ENCODE peak calls at places on chromosome 12, in five cellular contexts. C, U, E, K and V are unnamed samples.

GRCh38 chr12:95877622-95878021 is 18.9 kb downstream of the SNRPF start:
- DNase-seq in U (no peak), K (no peak), E (no peak), C (no peak), V (no peak)

GRCh38 chr12:6376079-6376941 is 947 bp upstream of the SCNN1A start:
- DNase-seq in C (peak), E (no peak), U (peak), K (peak), V (peak)

GRCh38 chr12:62438098-62438692 is 28.4 kb upstream of the MON2 start:
- DNase-seq in K (peak), C (peak), U (peak), E (peak), V (no peak)

GRCh38 chr12:78916845-78917480 is 52.4 kb downstream of the SYT1 start:
- DNase-seq in K (no peak), U (no peak), E (no peak), C (no peak), V (no peak)

GRCh38 chr12:123938679-123939480 is 33.8 kb downstream of the CCDC92 start:
- DNase-seq in K (no peak), C (no peak), E (no peak), U (no peak), V (no peak)

GRCh38 chr12:130872179-130873096 is 572 bp downstream of the RAN start:
- DNase-seq in E (no peak), K (peak), C (peak), U (no peak), V (peak)

GRCh38 chr12:117090816-117091711 is 8.2 kb downstream of the TESC start:
- DNase-seq in U (no peak), E (no peak), K (no peak), C (peak), V (no peak)

GRCh38 chr12:53200458-53201169 is 6.4 kb downstream of the ITGB7 start:
- DNase-seq in K (no peak), E (no peak), C (no peak), U (no peak), V (no peak)

GRCh38 chr12:3160081-3160480 is 82.9 kb downstream of the TSPAN9 start:
- DNase-seq in C (no peak), K (no peak), E (no peak), U (no peak), V (no peak)

GRCh38 chr12:102755271-102755670 is 161.8 kb downstream of the PAH start:
- DNase-seq in C (no peak), K (no peak), E (no peak), U (no peak), V (no peak)

GRCh38 chr12:89493650-89494302 is 30.8 kb downstream of the GALNT4 start:
- DNase-seq in K (no peak), U (no peak), C (no peak), E (no peak), V (no peak)

GRCh38 chr12:99383258-99383657 is 264.3 kb upstream of the GARIN6 start:
- DNase-seq in E (no peak), U (no peak), K (no peak), C (no peak), V (no peak)

GRCh38 chr12:29743801-29744200 is 39.9 kb downstream of the TMTC1 start:
- DNase-seq in U (no peak), E (no peak), C (no peak), K (no peak), V (no peak)

GRCh38 chr12:26247873-26248272 is 52.5 kb downstream of the SSPN start:
- DNase-seq in U (no peak), K (no peak), E (no peak), C (no peak), V (no peak)

GRCh38 chr12:104507672-104508071 is 50.9 kb downstream of the CHST11 start:
- DNase-seq in U (no peak), C (no peak), E (no peak), K (no peak), V (no peak)

GRCh38 chr12:54222609-54223008 is 33.8 kb upstream of the SMUG1 start:
- DNase-seq in E (no peak), U (no peak), K (no peak), C (no peak), V (no peak)

GRCh38 chr12:120886194-120887018 is 17.8 kb downstream of the SPPL3 start:
- DNase-seq in U (no peak), C (no peak), E (no peak), K (no peak), V (no peak)

GRCh38 chr12:102653406-102653805 is 173.0 kb upstream of the IGF1 start:
- DNase-seq in K (no peak), E (no peak), U (no peak), C (no peak), V (no peak)

GRCh38 chr12:26185532-26186320 is 9.6 kb upstream of the SSPN start:
- DNase-seq in U (no peak), K (no peak), C (no peak), E (no peak), V (no peak)

GRCh38 chr12:129185855-129186254 is 332.6 kb downstream of the GLT1D1 start:
- DNase-seq in E (no peak), K (no peak), C (no peak), U (no peak), V (no peak)

GRCh38 chr12:94100990-94101901 is 47.1 kb upstream of the PLXNC1 start:
- DNase-seq in E (peak), C (peak), K (peak), U (peak), V (peak)

GRCh38 chr12:51748235-51748634 is 100.3 kb downstream of the FIGNL2 start:
- DNase-seq in C (no peak), E (no peak), K (no peak), U (no peak), V (no peak)

GRCh38 chr12:26245175-26245942 is 50.0 kb downstream of the SSPN start:
- DNase-seq in U (no peak), K (no peak), C (no peak), E (no peak), V (no peak)

GRCh38 chr12:78316150-78316549 is 485.5 kb downstream of the NAV3 start:
- DNase-seq in E (no peak), K (no peak), C (no peak), U (no peak), V (no peak)

GRCh38 chr12:17928708-17929366 is 161.2 kb downstream of the RERGL start:
- DNase-seq in K (no peak), C (no peak), U (no peak), E (no peak), V (no peak)

GRCh38 chr12:46364777-46365580 is 7.6 kb downstream of the SLC38A2 start:
- DNase-seq in C (peak), E (no peak), K (peak), U (peak), V (no peak)

GRCh38 chr12:31234955-31235867 is 90.7 kb downstream of the SINHCAF start:
- DNase-seq in U (no peak), E (no peak), K (peak), C (peak), V (no peak)

GRCh38 chr12:47819902-47820630 is at the start of gene HDAC7:
- DNase-seq in U (peak), C (peak), E (peak), K (peak), V (peak)
- TF ChIP-seq POLR2A in U (peak), C (no peak), E (no peak), K (peak), V (no peak)

GRCh38 chr12:66304296-66304915 is 2.1 kb downstream of the HELB start:
- DNase-seq in K (no peak), E (no peak), U (no peak), C (no peak), V (no peak)

GRCh38 chr12:66297080-66297479 is 5.2 kb upstream of the HELB start:
- DNase-seq in U (no peak), E (no peak), K (no peak), C (no peak), V (no peak)

GRCh38 chr12:66302827-66303169 is 505 bp downstream of the HELB start:
- DNase-seq in K (no peak), U (no peak), E (no peak), C (no peak), V (no peak)

GRCh38 chr12:66297923-66298322 is 4.4 kb upstream of the HELB start:
- DNase-seq in E (no peak), C (no peak), K (no peak), U (no peak), V (no peak)

GRCh38 chr12:66301944-66302826 is at the start of gene HELB:
- DNase-seq in U (peak), E (peak), C (peak), K (peak), V (peak)
- TF ChIP-seq POLR2A in U (peak), E (no peak), C (no peak), K (no peak), V (no peak)

GRCh38 chr12:1020389-1020788 is 29.4 kb downstream of the ERC1 start:
- DNase-seq in E (no peak), U (no peak), K (no peak), C (no peak), V (no peak)

GRCh38 chr12:1019283-1019682 is 28.3 kb downstream of the ERC1 start:
- DNase-seq in C (no peak), U (no peak), E (no peak), K (no peak), V (no peak)

GRCh38 chr12:1022032-1022970 is 31.3 kb downstream of the ERC1 start:
- DNase-seq in K (no peak), C (no peak), E (no peak), U (no peak), V (no peak)
- TF ChIP-seq POLR2A in K (no peak), C (no peak), E (no peak), U (no peak), V (no peak)

DNA sequence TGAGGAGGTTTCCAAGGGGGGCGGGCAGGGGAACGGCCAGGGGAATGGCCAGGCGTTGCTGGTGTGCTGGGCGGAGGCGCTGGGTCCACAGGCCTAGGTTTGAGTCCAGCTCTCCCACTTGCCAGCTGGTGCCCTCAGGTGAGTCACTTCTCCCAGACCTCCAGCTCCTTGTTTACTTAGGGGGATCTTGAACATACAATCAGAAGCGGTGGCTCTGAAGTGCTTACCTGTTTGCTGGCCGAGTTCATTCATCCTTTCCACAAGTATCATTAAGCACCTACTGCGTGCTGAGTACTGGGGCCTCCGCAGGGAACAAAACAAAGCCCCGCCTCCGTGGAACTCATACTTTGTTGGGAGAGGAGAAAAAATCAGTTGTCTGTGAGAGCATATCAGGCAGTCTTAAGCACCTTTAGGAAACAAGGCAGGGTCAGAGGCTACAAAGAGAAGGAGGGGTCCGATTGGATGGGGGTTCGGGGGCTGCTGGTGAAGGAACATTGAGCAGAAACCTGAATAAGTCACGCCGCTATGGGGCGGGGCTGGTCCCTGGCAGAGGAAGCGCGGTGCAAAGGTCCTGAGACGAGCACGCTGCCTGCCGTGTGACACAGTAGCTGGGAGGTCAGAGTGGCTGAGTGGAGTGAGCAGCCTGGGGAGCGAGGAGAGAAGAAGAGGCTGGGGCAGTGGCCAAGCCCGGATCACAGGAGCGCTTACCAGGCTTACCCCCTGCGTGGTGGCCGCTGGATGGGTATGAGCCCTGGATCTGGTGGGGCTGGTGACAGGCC is 15.1 kb downstream of the MVK start:
- DNase-seq in K (no peak), E (no peak), C (no peak), U (no peak), V (no peak)
- TF ChIP-seq POLR2A in K (no peak), E (no peak), C (no peak), U (no peak), V (no peak)

DNA sequence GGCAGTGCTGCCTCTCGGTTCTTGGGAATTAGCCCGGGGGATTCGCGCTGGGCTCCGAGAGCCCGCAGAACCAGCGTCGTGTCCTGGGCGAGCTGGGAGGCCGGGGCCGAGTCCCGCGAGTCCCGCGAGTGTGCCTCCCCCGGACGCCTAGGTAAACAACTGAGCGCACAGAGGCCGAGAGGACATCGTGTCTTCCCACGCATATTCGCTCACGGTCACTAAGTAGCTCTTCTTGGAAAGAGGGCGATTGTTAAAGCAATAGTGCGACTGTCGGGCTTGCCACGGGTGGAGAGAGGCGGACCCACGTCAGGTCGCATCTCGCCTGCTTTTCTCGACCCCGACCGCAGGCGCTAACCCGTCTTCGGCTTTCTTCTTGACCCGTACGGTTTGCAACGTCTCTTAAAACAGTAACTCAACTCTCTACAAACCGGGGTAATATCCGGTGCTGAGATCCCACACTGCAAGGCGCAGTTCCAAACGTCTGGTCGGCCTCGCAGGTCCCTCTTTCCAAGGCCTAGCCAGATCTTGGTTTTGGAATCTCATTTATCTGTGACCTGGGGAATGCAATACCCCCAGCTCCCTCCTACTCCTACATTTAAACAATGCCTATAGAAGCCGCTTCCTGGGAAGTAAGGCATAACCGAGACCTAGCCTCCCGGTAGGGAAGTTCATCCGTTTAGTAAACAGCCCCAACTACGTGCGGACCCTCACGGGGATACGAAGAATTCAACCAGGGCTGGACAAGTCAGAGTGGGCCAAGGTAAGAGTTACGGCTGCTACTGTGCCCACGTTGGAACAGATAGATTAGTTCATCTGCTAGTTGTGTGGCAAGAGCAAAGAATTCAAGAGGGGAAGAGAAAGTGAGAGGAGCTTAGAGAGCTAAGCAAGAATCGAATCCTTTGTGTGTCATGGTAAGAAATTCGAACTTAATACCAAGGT is 736 bp upstream of the PHLDA1 start:
- DNase-seq in E (peak), K (peak), U (peak), C (peak), V (peak)
- TF ChIP-seq POLR2A in E (no peak), K (no peak), U (no peak), C (no peak), V (no peak)

GRCh38 chr12:49622501-49623141 is 740 bp upstream of the PRPF40B start:
- DNase-seq in K (peak), U (peak), C (peak), E (no peak), V (no peak)

GRCh38 chr12:49621651-49622500 is 1.5 kb upstream of the PRPF40B start:
- DNase-seq in U (no peak), K (peak), E (no peak), C (no peak), V (no peak)

GRCh38 chr12:49624919-49625577 is 1.7 kb downstream of the PRPF40B start:
- DNase-seq in U (no peak), E (no peak), K (peak), C (no peak), V (no peak)

GRCh38 chr12:49626169-49626835 is 2.9 kb downstream of the PRPF40B start:
- DNase-seq in E (no peak), K (peak), C (no peak), U (no peak), V (no peak)

DNA sequence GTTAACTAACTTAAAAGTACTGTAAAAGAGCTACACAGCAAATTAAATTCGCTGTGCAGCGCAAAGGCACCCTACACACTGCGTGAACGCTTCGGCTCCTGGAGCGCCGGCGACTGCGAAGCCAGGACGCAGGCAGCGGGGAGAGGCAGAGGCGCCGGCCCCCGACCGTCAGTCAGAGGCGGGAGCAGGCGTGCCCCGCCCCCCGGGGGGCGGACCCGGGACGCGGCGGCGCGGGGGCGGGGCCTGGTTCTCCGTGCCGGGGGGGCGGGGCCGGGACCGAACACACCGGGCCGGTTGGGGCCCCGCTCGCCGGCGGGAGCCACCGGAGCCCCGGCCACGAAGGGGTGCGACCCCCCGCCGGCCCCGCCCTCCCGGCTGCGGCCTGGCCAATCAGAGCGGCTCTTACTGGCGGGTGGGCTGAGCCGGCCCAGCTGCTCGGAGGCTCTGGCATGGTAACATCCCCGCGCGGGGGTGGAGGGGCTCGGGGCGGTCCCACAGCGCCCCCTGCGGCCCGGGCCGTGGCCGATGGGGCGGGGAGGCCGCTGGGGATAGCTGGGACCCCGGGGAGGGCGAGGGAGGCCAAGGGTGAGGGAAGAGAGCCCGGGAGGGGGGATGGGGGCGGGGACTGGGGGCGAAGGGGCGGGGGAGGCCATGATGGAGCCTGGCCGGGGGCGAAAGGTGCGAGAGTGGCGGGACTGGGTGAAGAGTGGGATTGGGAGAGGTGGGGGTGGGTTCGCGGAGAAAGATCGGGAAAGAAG is at the start of gene PRPF40B:
- DNase-seq in C (peak), K (peak), U (peak), E (peak), V (peak)
- TF ChIP-seq POLR2A in C (no peak), K (peak), U (peak), E (no peak), V (peak)

GRCh38 chr12:111600296-111600562 is 1.1 kb upstream of the ATXN2 start:
- DNase-seq in U (no peak), C (no peak), K (no peak), E (no peak), V (no peak)

GRCh38 chr12:111597731-111598636 is 1.1 kb downstream of the ATXN2 start:
- DNase-seq in C (peak), U (peak), E (peak), K (peak), V (peak)

GRCh38 chr12:111599459-111600295 is 562 bp upstream of the ATXN2 start:
- DNase-seq in K (peak), E (peak), U (peak), C (peak), V (peak)

GRCh38 chr12:111596985-111597730 is 2.0 kb downstream of the ATXN2 start:
- DNase-seq in K (peak), U (peak), E (peak), C (peak), V (peak)

DNA sequence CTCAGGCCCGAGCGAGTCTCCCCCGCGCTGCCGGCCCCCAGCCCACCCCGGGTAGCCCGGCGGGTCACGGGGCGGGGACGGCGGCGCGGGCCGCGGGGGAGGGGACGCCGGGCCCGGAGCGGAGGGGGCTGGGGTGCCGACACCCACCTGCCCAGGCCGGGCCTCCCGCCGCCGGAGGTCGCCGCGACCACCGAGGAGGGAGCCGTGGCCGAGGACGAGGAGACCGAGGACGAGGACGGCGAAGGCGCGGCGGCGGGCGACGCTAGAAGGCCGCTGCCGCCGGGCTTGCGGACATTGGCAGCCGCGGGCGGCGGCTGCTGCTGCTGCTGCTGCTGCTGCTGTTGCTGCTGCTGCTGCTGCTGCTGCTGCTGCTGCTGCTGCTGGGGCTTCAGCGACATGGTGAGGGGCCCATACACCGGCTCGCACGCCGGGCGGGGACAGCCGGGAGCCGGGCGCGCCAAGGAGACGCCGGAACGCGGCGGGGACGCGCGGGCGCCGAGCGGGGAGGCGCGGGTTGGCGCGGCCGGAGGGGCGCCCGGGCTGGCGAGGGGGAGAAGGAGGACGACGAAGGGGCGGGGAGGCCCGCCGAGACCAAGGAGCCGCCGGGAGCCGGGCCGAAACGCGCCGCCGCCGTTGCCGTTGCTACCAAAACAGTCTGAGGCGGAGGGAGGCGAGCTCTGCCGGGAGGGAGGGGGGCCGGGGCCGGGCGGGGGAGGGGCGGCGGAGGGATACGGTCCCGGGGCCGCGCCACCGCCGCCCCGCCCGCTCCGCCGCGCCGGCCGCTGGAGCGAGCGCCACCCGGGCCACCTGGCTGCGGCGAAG is at the start of gene ATXN2:
- DNase-seq in E (peak), K (peak), C (peak), U (peak), V (peak)
- TF ChIP-seq POLR2A in E (no peak), K (peak), C (no peak), U (no peak), V (no peak)